ENCODE peak calls at places on chromosomes 12 and 14, in six cellular contexts. A is SHP77, G is iPS-NIHi11, L is EL, Q is nucleus accumbens, E is ELF-1. Z is an unnamed sample.

GRCh38 chr14:103132381-103133212 is 9.3 kb downstream of the TNFAIP2 start:
- DNase-seq in E (no peak), A (no peak), L (no peak), G (no peak), Q (no peak), Z (no peak)

GRCh38 chr14:95318870-95319311 is 817 bp downstream of the CLMN start:
- DNase-seq in E (no peak), A (no peak), Q (no peak), L (no peak), G (peak), Z (no peak)

GRCh38 chr14:24065408-24065807 is 6.0 kb upstream of the CPNE6 start:
- DNase-seq in L (no peak), A (no peak), E (no peak), Q (no peak), G (no peak), Z (no peak)

GRCh38 chr12:52865090-52865944 is 16.5 kb upstream of the KRT78 start:
- DNase-seq in E (peak), G (peak), L (peak), Q (peak), A (peak), Z (peak)

GRCh38 chr14:90632451-90632850 is 183.8 kb downstream of the TTC7B start:
- DNase-seq in E (no peak), G (no peak), Q (no peak), A (no peak), L (no peak), Z (no peak)

GRCh38 chr14:105877645-105878044 is 351.3 kb downstream of the TMEM121 start:
- DNase-seq in A (no peak), L (no peak), E (no peak), G (no peak), Q (no peak), Z (no peak)

GRCh38 chr12:24600996-24601395 is 347.9 kb downstream of the BCAT1 start:
- DNase-seq in L (peak), E (no peak), A (no peak), Q (no peak), G (no peak), Z (no peak)

GRCh38 chr12:21248679-21249078 is 86.0 kb downstream of the SLCO1A2 start:
- DNase-seq in E (no peak), G (peak), Q (no peak), L (peak), A (no peak), Z (peak)

GRCh38 chr12:1828863-1829262 is 8.5 kb downstream of the LRTM2 start:
- DNase-seq in G (no peak), E (no peak), A (no peak), Q (no peak), L (peak), Z (no peak)

GRCh38 chr14:38964630-38965029 is 138.4 kb downstream of the SEC23A start:
- DNase-seq in G (peak), Q (no peak), E (no peak), L (peak), A (no peak), Z (peak)

GRCh38 chr12:114342651-114343050 is 63.3 kb downstream of the TBX5 start:
- DNase-seq in A (no peak), L (peak), Q (no peak), E (no peak), G (no peak), Z (no peak)

GRCh38 chr14:104319489-104320241 is 181.3 kb downstream of the KIF26A start:
- DNase-seq in L (no peak), E (no peak), Q (no peak), G (peak), A (no peak), Z (no peak)

GRCh38 chr14:72892103-72892878 is 1.6 kb downstream of the DPF3 start:
- DNase-seq in G (peak), E (peak), L (peak), A (no peak), Q (no peak), Z (peak)

GRCh38 chr12:120438495-120439198 is 734 bp downstream of the COX6A1 start:
- DNase-seq in A (no peak), L (no peak), G (no peak), E (no peak), Q (no peak), Z (no peak)

GRCh38 chr12:14216405-14217294 is 148.8 kb upstream of the ATF7IP start:
- DNase-seq in A (no peak), L (peak), E (no peak), G (no peak), Q (no peak), Z (no peak)

GRCh38 chr12:19431407-19432308 is 7.6 kb upstream of the AEBP2 start:
- DNase-seq in G (no peak), A (no peak), E (peak), Q (no peak), L (peak), Z (peak)

GRCh38 chr12:103272949-103273348 is 222.8 kb downstream of the C12orf42 start:
- DNase-seq in G (no peak), A (peak), E (no peak), Q (no peak), L (peak), Z (no peak)

GRCh38 chr12:91813701-91814100 is 331.9 kb downstream of the BTG1 start:
- DNase-seq in A (no peak), E (no peak), G (no peak), Q (no peak), L (peak), Z (no peak)

GRCh38 chr14:70567791-70568190 is 32.7 kb downstream of the MED6 start:
- DNase-seq in L (peak), A (peak), E (peak), Q (no peak), G (peak), Z (peak)

GRCh38 chr12:121812320-121812871 is 8.6 kb downstream of the SETD1B start:
- DNase-seq in G (peak), L (peak), A (peak), Q (peak), E (peak), Z (peak)

Z was measured in mesendoderm.